ENCODE peak calls at places on chromosomes 2 and 18, in six cellular contexts. G is A549, K is Panc1, Y is heart right ventricle, X is stomach, E is bronchial epithelial cell. U is an unnamed sample.

GRCh38 chr2:636649-637405 is 40.4 kb downstream of the TMEM18 start:
- DNase-seq in G (peak), K (no peak), Y (peak), X (peak), E (peak), U (peak)

GRCh38 chr2:109067829-109068152 is 61.2 kb upstream of the SH3RF3 start:
- DNase-seq in G (no peak), K (no peak), Y (no peak), X (no peak), E (no peak), U (no peak)

GRCh38 chr2:6923319-6923718 is 6.1 kb downstream of the RNF144A start:
- DNase-seq in G (no peak), K (no peak), Y (peak), X (no peak), E (no peak), U (no peak)

GRCh38 chr18:23238152-23238531 is 102.9 kb downstream of the CABLES1 start:
- DNase-seq in G (no peak), K (no peak), Y (no peak), X (peak), E (peak), U (peak)

GRCh38 chr2:172811027-172811426 is 75.4 kb downstream of the RAPGEF4 start:
- DNase-seq in G (no peak), K (no peak), Y (no peak), X (no peak), E (no peak), U (no peak)

GRCh38 chr18:5937086-5937485 is 41.8 kb upstream of the TMEM200C start:
- DNase-seq in G (no peak), K (no peak), Y (no peak), X (no peak), E (no peak), U (no peak)

GRCh38 chr2:165535443-165535842 is 65.9 kb downstream of the CSRNP3 start:
- DNase-seq in G (no peak), K (no peak), Y (no peak), X (no peak), E (no peak), U (no peak)

GRCh38 chr2:10123281-10123680 is 742 bp downstream of the RRM2 start:
- DNase-seq in G (no peak), K (no peak), Y (no peak), X (no peak), E (no peak), U (no peak)

GRCh38 chr2:221997683-221998082 is 301.1 kb downstream of the PAX3 start:
- DNase-seq in G (no peak), K (no peak), Y (no peak), X (no peak), E (no peak), U (no peak)

GRCh38 chr2:38187416-38188127 is 111.6 kb upstream of the CYP1B1 start:
- DNase-seq in G (no peak), K (no peak), Y (peak), X (peak), E (peak), U (peak)

GRCh38 chr2:145563752-145564615 is 1044.1 kb upstream of the ZEB2 start:
- DNase-seq in G (no peak), K (no peak), Y (no peak), X (no peak), E (peak), U (no peak)

DNA sequence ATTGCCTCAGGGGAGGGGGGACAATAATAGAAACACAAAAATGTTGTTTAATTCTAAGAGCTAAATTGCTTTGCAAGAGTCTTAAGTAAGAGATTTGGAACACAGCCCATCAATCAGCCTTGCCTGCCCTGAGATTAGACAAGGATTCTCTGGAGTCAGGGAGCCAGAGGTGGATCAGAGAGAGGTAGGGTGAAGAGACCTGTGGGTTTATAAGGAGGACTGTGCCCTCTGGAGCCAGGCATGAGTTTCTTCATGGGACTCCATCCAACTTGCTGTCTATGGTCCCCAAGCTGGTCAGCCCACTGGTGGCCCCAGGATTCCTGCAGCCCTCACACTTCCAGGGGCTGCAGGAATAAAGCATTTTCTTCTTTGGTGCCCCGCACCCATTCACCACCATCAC is 139.3 kb downstream of the ALK start:
- DNase-seq in G (no peak), K (no peak), Y (no peak), X (no peak), E (no peak), U (no peak)
- H3K4me3 ChIP-seq in G (no peak), K (no peak), Y (no peak), X (no peak), E (no peak), U (no peak)

GRCh38 chr18:13163167-13163927 is 55.2 kb upstream of the LDLRAD4 start:
- DNase-seq in G (no peak), K (no peak), Y (no peak), X (no peak), E (no peak), U (no peak)
- H3K4me3 ChIP-seq in G (no peak), K (no peak), Y (no peak), X (no peak), E (no peak), U (no peak)

DNA sequence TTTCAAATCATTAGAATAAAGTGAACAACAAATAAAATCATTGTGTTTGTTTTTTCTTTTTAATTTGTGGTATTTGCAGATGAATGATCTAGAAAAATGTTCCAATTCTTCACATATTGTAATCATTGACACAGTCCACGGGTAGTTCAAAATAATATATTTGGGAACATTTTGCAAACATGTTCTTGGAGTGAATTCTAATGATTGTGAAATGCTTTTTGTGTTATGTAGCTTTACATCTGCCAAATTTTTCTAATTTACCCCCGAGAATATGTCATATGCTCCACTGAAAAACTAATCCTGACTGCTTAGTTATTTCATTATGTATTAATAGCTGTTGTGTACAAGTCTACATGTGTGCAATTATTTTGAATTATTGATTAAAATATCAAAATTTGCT is 1468.4 kb upstream of the NXPH2 start:
- DNase-seq in G (no peak), K (no peak), Y (no peak), X (no peak), E (no peak), U (no peak)
- H3K4me3 ChIP-seq in G (no peak), K (no peak), Y (no peak), X (no peak), E (no peak), U (no peak)

DNA sequence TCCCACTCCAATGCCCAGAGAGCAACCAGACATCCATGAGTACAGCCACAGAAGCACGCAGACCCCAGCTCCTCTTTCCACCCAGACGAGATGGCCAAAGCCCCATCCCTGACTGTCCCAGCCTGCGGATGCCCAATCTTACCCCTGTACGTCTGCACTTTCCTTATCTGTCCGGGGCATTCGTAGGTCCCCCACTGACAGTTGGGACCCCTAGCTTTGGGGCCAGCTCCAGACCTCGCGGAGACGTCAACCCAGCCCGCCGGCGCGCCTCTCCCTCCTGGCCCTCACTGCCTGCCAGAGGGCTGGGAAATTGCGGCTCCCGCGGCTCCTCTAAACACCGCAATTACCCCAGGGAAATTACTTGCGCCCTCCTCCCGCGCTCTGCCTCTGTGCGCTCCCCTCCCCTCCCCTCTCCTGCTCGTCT is 2.3 kb downstream of the ECEL1 start:
- DNase-seq in G (no peak), K (no peak), Y (no peak), X (no peak), E (no peak), U (no peak)
- H3K4me3 ChIP-seq in G (no peak), K (no peak), Y (no peak), X (no peak), E (no peak), U (no peak)

GRCh38 chr2:70417011-70417410 is 115.1 kb upstream of the FAM136A start:
- DNase-seq in G (no peak), K (no peak), Y (no peak), X (no peak), E (no peak), U (no peak)

GRCh38 chr2:70418514-70418913 is 116.6 kb upstream of the FAM136A start:
- DNase-seq in G (no peak), K (no peak), Y (no peak), X (no peak), E (no peak), U (no peak)

GRCh38 chr2:70425682-70426301 is 123.9 kb upstream of the FAM136A start:
- DNase-seq in G (no peak), K (no peak), Y (no peak), X (no peak), E (peak), U (no peak)

GRCh38 chr2:70420005-70420580 is 118.2 kb upstream of the FAM136A start:
- DNase-seq in G (no peak), K (no peak), Y (no peak), X (no peak), E (no peak), U (no peak)

DNA sequence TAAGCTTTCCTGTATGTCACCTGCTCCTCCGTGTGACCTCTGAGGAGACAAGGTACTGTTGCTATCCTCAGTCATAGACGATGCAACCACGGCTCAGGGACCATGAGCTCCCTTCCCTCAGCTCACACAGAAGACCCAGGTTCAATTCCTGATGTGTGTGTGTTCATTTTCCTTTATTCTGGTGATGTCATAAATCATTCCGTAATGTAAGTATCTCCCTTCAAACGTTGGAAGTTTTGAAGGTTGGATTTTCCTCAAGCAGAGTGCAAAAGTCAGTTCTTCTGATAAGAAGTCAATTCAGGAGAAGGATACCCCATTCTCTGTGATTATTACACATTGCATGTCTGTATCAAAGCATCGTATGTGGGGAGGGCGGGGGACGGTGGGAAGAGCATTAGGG is 118.9 kb upstream of the FAM136A start:
- DNase-seq in G (no peak), K (no peak), Y (no peak), X (no peak), E (no peak), U (no peak)
- H3K4me3 ChIP-seq in G (no peak), K (no peak), Y (no peak), X (no peak), E (no peak), U (no peak)

GRCh38 chr2:17543848-17544645 is 3.6 kb downstream of the VSNL1 start:
- DNase-seq in G (no peak), K (no peak), Y (no peak), X (no peak), E (peak), U (no peak)
- H3K4me3 ChIP-seq in G (no peak), K (no peak), Y (no peak), X (no peak), E (no peak), U (no peak)

DNA sequence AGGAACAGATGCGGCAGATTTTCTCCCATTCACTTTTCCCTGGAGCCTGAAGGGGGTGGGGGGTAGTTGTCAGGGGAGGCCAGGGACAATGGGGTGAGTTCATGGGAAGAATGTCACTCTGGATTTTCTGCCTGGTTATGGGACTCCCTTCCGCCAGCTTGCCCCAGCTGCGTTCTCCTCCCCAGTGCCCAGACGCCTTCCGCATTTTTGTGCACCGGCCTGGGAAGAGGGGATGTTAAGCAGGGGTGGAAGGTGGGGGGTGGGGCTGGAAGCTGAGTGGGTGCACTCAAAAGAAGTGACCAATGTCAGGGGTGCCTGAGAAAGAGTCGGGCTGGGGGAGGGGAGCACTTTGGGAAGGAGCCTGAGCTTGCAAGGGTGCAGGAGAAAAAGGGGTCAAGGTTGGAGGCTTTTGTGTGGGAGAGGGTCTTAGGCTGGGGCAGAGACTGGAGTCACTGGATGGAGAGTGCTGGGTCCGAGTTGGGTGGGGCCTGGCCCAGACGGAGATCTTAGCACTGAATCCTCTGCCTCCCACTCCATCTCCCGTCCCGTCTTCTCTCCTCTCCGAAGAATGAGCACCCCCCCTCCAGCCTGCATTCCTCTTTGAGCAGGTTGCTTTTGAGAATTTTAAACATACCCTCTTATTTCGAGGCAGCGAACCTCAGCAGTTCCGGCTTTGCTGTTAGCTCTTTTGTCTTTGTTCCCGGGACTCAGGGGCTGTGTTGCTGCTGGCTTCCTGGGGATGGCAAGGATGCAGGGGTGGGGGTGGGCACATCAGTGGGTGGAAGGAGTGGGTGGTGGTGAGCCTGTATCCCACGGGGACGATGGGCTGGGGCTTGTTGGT is 2.7 kb downstream of the IGFBP2 start:
- DNase-seq in G (no peak), K (no peak), Y (no peak), X (peak), E (no peak), U (no peak)
- H3K4me3 ChIP-seq in G (no peak), K (peak), Y (peak), X (peak), E (peak), U (no peak)

DNA sequence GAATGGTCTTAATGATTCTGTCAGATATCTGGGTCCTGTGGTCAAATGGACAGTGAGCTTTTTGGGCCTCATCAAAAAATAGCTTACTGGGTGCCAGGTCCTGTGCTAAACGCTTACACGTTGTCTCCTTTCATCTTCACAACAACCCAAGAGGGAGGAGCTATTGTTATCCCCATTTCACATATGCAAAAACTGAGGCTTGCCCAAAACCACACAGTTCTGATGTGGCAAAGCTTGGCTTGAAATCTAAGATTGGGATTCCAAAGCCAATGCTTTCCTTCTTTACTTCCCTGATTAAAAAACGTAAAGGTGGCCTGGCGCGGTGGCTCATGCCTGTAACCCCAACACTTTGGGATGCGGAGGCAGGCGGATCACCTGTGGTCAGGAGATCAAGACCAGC is 69.3 kb downstream of the ACTR2 start:
- DNase-seq in G (no peak), K (no peak), Y (no peak), X (no peak), E (no peak), U (no peak)
- H3K4me3 ChIP-seq in G (no peak), K (no peak), Y (no peak), X (no peak), E (no peak), U (no peak)

GRCh38 chr2:237701033-237701858 is 73.9 kb downstream of the LRRFIP1 start:
- DNase-seq in G (no peak), K (no peak), Y (no peak), X (no peak), E (no peak), U (no peak)

GRCh38 chr2:237699870-237700582 is 72.6 kb downstream of the LRRFIP1 start:
- DNase-seq in G (no peak), K (no peak), Y (no peak), X (no peak), E (no peak), U (no peak)

GRCh38 chr2:237702439-237703397 is 75.3 kb downstream of the LRRFIP1 start:
- DNase-seq in G (no peak), K (no peak), Y (peak), X (peak), E (no peak), U (no peak)

GRCh38 chr2:237701859-237702370 is 74.5 kb downstream of the LRRFIP1 start:
- DNase-seq in G (no peak), K (no peak), Y (no peak), X (no peak), E (no peak), U (no peak)

GRCh38 chr2:237700583-237701032 is 73.2 kb downstream of the LRRFIP1 start:
- DNase-seq in G (no peak), K (no peak), Y (peak), X (no peak), E (peak), U (peak)
- H3K4me3 ChIP-seq in G (no peak), K (no peak), Y (no peak), X (no peak), E (no peak), U (no peak)

DNA sequence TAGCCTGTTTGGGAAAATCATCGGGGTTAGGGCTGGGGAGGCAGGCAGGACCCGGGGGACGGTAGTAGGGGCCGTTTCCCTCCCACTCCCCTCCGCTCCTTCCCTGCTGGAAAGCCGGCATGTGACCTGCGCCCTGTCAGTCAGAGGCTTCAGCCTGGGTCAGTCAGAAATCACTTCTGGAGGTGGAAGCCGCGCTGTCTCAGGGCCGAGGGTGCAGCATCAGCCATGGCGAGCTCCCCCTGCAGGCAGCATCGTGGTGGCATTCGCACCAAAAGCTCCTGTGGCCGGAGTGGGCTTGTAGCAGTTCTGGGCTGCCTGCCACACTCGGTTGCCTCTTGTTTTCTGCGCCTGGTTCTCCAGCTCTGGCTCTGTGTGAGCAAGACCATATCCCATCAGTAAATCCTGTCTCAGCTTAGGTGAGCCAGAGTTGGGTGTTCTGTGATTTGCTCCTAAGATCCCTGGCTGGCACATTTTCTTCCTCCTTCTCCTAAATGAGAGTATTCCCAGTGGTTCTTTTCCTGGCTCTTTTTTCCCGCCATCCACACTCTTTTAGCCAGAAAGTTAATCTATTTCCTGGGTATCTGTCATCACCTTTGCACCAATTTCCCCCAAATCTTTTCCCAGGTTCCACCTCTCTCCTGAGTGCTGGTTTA is 123.9 kb upstream of the CD302 start:
- DNase-seq in G (peak), K (peak), Y (peak), X (peak), E (peak), U (peak)
- H3K4me3 ChIP-seq in G (no peak), K (no peak), Y (no peak), X (no peak), E (no peak), U (no peak)

U was measured in right atrium auricular region.